ENCODE peak calls at places on chromosomes 6 and 20, in eight cellular contexts. One of them, this sample, is unnamed.

GRCh38 chr6:40524797-40525584 is 62.2 kb downstream of the LRFN2 start:
- DNase-seq in left ventricle myocardium inferior: no peak
- DNase-seq in tibial artery: no peak
- DNase-seq in dorsolateral prefrontal cortex: no peak
- DNase-seq in H9: no peak
- DNase-seq in psoas muscle: no peak
- DNase-seq in WERI-Rb-1: no peak
- DNase-seq in breast epithelium: no peak
- DNase-seq in this sample: no peak

GRCh38 chr6:33426590-33427563 is 7.0 kb downstream of the SYNGAP1 start:
- DNase-seq in left ventricle myocardium inferior: no peak
- DNase-seq in tibial artery: no peak
- DNase-seq in dorsolateral prefrontal cortex: no peak
- DNase-seq in H9: peak
- DNase-seq in psoas muscle: no peak
- DNase-seq in WERI-Rb-1: no peak
- DNase-seq in breast epithelium: no peak
- DNase-seq in this sample: peak

GRCh38 chr6:111482959-111483735 is at the start of gene REV3L:
- DNase-seq in left ventricle myocardium inferior: peak
- DNase-seq in tibial artery: peak
- DNase-seq in dorsolateral prefrontal cortex: peak
- DNase-seq in H9: peak
- DNase-seq in psoas muscle: peak
- DNase-seq in WERI-Rb-1: peak
- DNase-seq in breast epithelium: peak
- DNase-seq in this sample: peak

GRCh38 chr6:73731285-73731684 is 35.3 kb downstream of the CD109 start:
- DNase-seq in left ventricle myocardium inferior: no peak
- DNase-seq in tibial artery: no peak
- DNase-seq in dorsolateral prefrontal cortex: no peak
- DNase-seq in H9: no peak
- DNase-seq in psoas muscle: no peak
- DNase-seq in WERI-Rb-1: no peak
- DNase-seq in breast epithelium: no peak
- DNase-seq in this sample: no peak

GRCh38 chr6:20117474-20117873 is 94.8 kb downstream of the MBOAT1 start:
- DNase-seq in left ventricle myocardium inferior: no peak
- DNase-seq in tibial artery: no peak
- DNase-seq in dorsolateral prefrontal cortex: no peak
- DNase-seq in H9: peak
- DNase-seq in psoas muscle: no peak
- DNase-seq in WERI-Rb-1: no peak
- DNase-seq in breast epithelium: no peak
- DNase-seq in this sample: peak

GRCh38 chr20:45995213-45996097 is 13.3 kb upstream of the MMP9 start:
- DNase-seq in left ventricle myocardium inferior: no peak
- DNase-seq in tibial artery: no peak
- DNase-seq in dorsolateral prefrontal cortex: no peak
- DNase-seq in H9: no peak
- DNase-seq in psoas muscle: no peak
- DNase-seq in WERI-Rb-1: no peak
- DNase-seq in breast epithelium: no peak
- DNase-seq in this sample: no peak

GRCh38 chr6:36337814-36338213 is 1.1 kb upstream of the BNIP5 start:
- DNase-seq in left ventricle myocardium inferior: no peak
- DNase-seq in tibial artery: no peak
- DNase-seq in dorsolateral prefrontal cortex: no peak
- DNase-seq in H9: no peak
- DNase-seq in psoas muscle: no peak
- DNase-seq in WERI-Rb-1: no peak
- DNase-seq in breast epithelium: no peak
- DNase-seq in this sample: peak

GRCh38 chr20:62176866-62177265 is 6.0 kb upstream of the MTG2 start:
- DNase-seq in left ventricle myocardium inferior: no peak
- DNase-seq in tibial artery: no peak
- DNase-seq in dorsolateral prefrontal cortex: no peak
- DNase-seq in H9: no peak
- DNase-seq in psoas muscle: peak
- DNase-seq in WERI-Rb-1: no peak
- DNase-seq in breast epithelium: no peak
- DNase-seq in this sample: no peak

GRCh38 chr6:18585032-18585573 is 198.0 kb downstream of the RNF144B start:
- DNase-seq in left ventricle myocardium inferior: no peak
- DNase-seq in tibial artery: peak
- DNase-seq in dorsolateral prefrontal cortex: peak
- DNase-seq in H9: no peak
- DNase-seq in psoas muscle: peak
- DNase-seq in WERI-Rb-1: no peak
- DNase-seq in breast epithelium: no peak
- DNase-seq in this sample: no peak

GRCh38 chr6:169046021-169046420 is 207.6 kb downstream of the THBS2 start:
- DNase-seq in left ventricle myocardium inferior: no peak
- DNase-seq in tibial artery: no peak
- DNase-seq in dorsolateral prefrontal cortex: no peak
- DNase-seq in H9: no peak
- DNase-seq in psoas muscle: no peak
- DNase-seq in WERI-Rb-1: no peak
- DNase-seq in breast epithelium: no peak
- DNase-seq in this sample: no peak
- H3K27ac ChIP-seq in left ventricle myocardium inferior: no peak
- H3K27ac ChIP-seq in tibial artery: peak
- H3K27ac ChIP-seq in dorsolateral prefrontal cortex: no peak
- H3K27ac ChIP-seq in H9: no peak
- H3K27ac ChIP-seq in psoas muscle: peak
- H3K27ac ChIP-seq in WERI-Rb-1: no peak
- H3K27ac ChIP-seq in breast epithelium: no peak
- H3K27ac ChIP-seq in this sample: no peak

GRCh38 chr6:2396856-2397640 is 151.6 kb upstream of the GMDS start:
- DNase-seq in left ventricle myocardium inferior: peak
- DNase-seq in tibial artery: no peak
- DNase-seq in dorsolateral prefrontal cortex: no peak
- DNase-seq in H9: no peak
- DNase-seq in psoas muscle: no peak
- DNase-seq in WERI-Rb-1: no peak
- DNase-seq in breast epithelium: peak
- DNase-seq in this sample: no peak
- H3K27ac ChIP-seq in left ventricle myocardium inferior: no peak
- H3K27ac ChIP-seq in tibial artery: no peak
- H3K27ac ChIP-seq in dorsolateral prefrontal cortex: no peak
- H3K27ac ChIP-seq in H9: no peak
- H3K27ac ChIP-seq in psoas muscle: no peak
- H3K27ac ChIP-seq in WERI-Rb-1: no peak
- H3K27ac ChIP-seq in breast epithelium: no peak
- H3K27ac ChIP-seq in this sample: no peak

GRCh38 chr20:57392512-57393271 is 1.5 kb downstream of the RBM38 start:
- DNase-seq in left ventricle myocardium inferior: peak
- DNase-seq in tibial artery: no peak
- DNase-seq in dorsolateral prefrontal cortex: no peak
- DNase-seq in H9: no peak
- DNase-seq in psoas muscle: peak
- DNase-seq in WERI-Rb-1: no peak
- DNase-seq in breast epithelium: no peak
- DNase-seq in this sample: no peak

GRCh38 chr20:57393321-57394086 is 2.3 kb downstream of the RBM38 start:
- DNase-seq in left ventricle myocardium inferior: no peak
- DNase-seq in tibial artery: no peak
- DNase-seq in dorsolateral prefrontal cortex: no peak
- DNase-seq in H9: no peak
- DNase-seq in psoas muscle: peak
- DNase-seq in WERI-Rb-1: no peak
- DNase-seq in breast epithelium: no peak
- DNase-seq in this sample: no peak

GRCh38 chr20:57395111-57395959 is 4.1 kb downstream of the RBM38 start:
- DNase-seq in left ventricle myocardium inferior: peak
- DNase-seq in tibial artery: peak
- DNase-seq in dorsolateral prefrontal cortex: peak
- DNase-seq in H9: peak
- DNase-seq in psoas muscle: peak
- DNase-seq in WERI-Rb-1: no peak
- DNase-seq in breast epithelium: no peak
- DNase-seq in this sample: peak

GRCh38 chr20:57396212-57396611 is 5.0 kb downstream of the RBM38 start:
- DNase-seq in left ventricle myocardium inferior: peak
- DNase-seq in tibial artery: no peak
- DNase-seq in dorsolateral prefrontal cortex: no peak
- DNase-seq in H9: no peak
- DNase-seq in psoas muscle: peak
- DNase-seq in WERI-Rb-1: no peak
- DNase-seq in breast epithelium: no peak
- DNase-seq in this sample: no peak

GRCh38 chr20:57394087-57395082 is 3.2 kb downstream of the RBM38 start:
- DNase-seq in left ventricle myocardium inferior: no peak
- DNase-seq in tibial artery: no peak
- DNase-seq in dorsolateral prefrontal cortex: no peak
- DNase-seq in H9: no peak
- DNase-seq in psoas muscle: peak
- DNase-seq in WERI-Rb-1: no peak
- DNase-seq in breast epithelium: no peak
- DNase-seq in this sample: no peak
- H3K27ac ChIP-seq in left ventricle myocardium inferior: peak
- H3K27ac ChIP-seq in tibial artery: peak
- H3K27ac ChIP-seq in dorsolateral prefrontal cortex: peak
- H3K27ac ChIP-seq in H9: no peak
- H3K27ac ChIP-seq in psoas muscle: peak
- H3K27ac ChIP-seq in WERI-Rb-1: no peak
- H3K27ac ChIP-seq in breast epithelium: peak
- H3K27ac ChIP-seq in this sample: peak

DNA sequence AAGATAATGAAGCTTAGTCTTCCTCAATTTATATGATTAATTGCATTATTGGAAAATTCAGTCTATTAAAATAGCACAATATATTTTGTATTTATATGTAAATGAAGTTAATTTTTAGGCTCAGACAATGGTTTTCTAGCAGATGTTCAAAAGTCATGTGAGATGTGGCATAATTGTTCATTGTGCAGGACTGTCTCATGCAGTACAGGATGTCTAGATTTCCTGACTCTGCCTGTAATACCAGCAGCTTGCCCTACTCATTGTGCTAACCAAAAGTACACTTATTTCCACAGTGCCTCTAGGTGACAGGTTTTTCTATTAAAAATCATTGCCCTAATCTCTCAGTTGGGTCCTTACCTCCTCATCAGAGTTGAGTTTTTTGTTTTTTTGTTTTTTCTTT is 12.4 kb downstream of the RALGAPB start:
- DNase-seq in left ventricle myocardium inferior: no peak
- DNase-seq in tibial artery: no peak
- DNase-seq in dorsolateral prefrontal cortex: no peak
- DNase-seq in H9: no peak
- DNase-seq in psoas muscle: no peak
- DNase-seq in WERI-Rb-1: no peak
- DNase-seq in breast epithelium: no peak
- DNase-seq in this sample: no peak
- H3K27ac ChIP-seq in left ventricle myocardium inferior: no peak
- H3K27ac ChIP-seq in tibial artery: no peak
- H3K27ac ChIP-seq in dorsolateral prefrontal cortex: peak
- H3K27ac ChIP-seq in H9: no peak
- H3K27ac ChIP-seq in psoas muscle: no peak
- H3K27ac ChIP-seq in WERI-Rb-1: no peak
- H3K27ac ChIP-seq in breast epithelium: no peak
- H3K27ac ChIP-seq in this sample: no peak

GRCh38 chr20:40689943-40690835 is 1.2 kb upstream of the MAFB start:
- DNase-seq in left ventricle myocardium inferior: peak
- DNase-seq in tibial artery: peak
- DNase-seq in dorsolateral prefrontal cortex: peak
- DNase-seq in H9: peak
- DNase-seq in psoas muscle: peak
- DNase-seq in WERI-Rb-1: peak
- DNase-seq in breast epithelium: peak
- DNase-seq in this sample: peak
- H3K27ac ChIP-seq in left ventricle myocardium inferior: peak
- H3K27ac ChIP-seq in tibial artery: peak
- H3K27ac ChIP-seq in dorsolateral prefrontal cortex: peak
- H3K27ac ChIP-seq in H9: no peak
- H3K27ac ChIP-seq in psoas muscle: peak
- H3K27ac ChIP-seq in WERI-Rb-1: no peak
- H3K27ac ChIP-seq in breast epithelium: peak
- H3K27ac ChIP-seq in this sample: peak

GRCh38 chr6:3409699-3410384 is 47.0 kb downstream of the SLC22A23 start:
- DNase-seq in left ventricle myocardium inferior: no peak
- DNase-seq in tibial artery: no peak
- DNase-seq in dorsolateral prefrontal cortex: no peak
- DNase-seq in H9: no peak
- DNase-seq in psoas muscle: no peak
- DNase-seq in WERI-Rb-1: no peak
- DNase-seq in breast epithelium: no peak
- DNase-seq in this sample: no peak

GRCh38 chr6:3411967-3412778 is 44.7 kb downstream of the SLC22A23 start:
- DNase-seq in left ventricle myocardium inferior: no peak
- DNase-seq in tibial artery: no peak
- DNase-seq in dorsolateral prefrontal cortex: no peak
- DNase-seq in H9: no peak
- DNase-seq in psoas muscle: no peak
- DNase-seq in WERI-Rb-1: no peak
- DNase-seq in breast epithelium: no peak
- DNase-seq in this sample: no peak

GRCh38 chr6:3408665-3409064 is 48.2 kb downstream of the SLC22A23 start:
- DNase-seq in left ventricle myocardium inferior: no peak
- DNase-seq in tibial artery: no peak
- DNase-seq in dorsolateral prefrontal cortex: no peak
- DNase-seq in H9: no peak
- DNase-seq in psoas muscle: no peak
- DNase-seq in WERI-Rb-1: no peak
- DNase-seq in breast epithelium: no peak
- DNase-seq in this sample: no peak

GRCh38 chr6:3412779-3413500 is 43.9 kb downstream of the SLC22A23 start:
- DNase-seq in left ventricle myocardium inferior: no peak
- DNase-seq in tibial artery: no peak
- DNase-seq in dorsolateral prefrontal cortex: no peak
- DNase-seq in H9: no peak
- DNase-seq in psoas muscle: no peak
- DNase-seq in WERI-Rb-1: no peak
- DNase-seq in breast epithelium: no peak
- DNase-seq in this sample: no peak

DNA sequence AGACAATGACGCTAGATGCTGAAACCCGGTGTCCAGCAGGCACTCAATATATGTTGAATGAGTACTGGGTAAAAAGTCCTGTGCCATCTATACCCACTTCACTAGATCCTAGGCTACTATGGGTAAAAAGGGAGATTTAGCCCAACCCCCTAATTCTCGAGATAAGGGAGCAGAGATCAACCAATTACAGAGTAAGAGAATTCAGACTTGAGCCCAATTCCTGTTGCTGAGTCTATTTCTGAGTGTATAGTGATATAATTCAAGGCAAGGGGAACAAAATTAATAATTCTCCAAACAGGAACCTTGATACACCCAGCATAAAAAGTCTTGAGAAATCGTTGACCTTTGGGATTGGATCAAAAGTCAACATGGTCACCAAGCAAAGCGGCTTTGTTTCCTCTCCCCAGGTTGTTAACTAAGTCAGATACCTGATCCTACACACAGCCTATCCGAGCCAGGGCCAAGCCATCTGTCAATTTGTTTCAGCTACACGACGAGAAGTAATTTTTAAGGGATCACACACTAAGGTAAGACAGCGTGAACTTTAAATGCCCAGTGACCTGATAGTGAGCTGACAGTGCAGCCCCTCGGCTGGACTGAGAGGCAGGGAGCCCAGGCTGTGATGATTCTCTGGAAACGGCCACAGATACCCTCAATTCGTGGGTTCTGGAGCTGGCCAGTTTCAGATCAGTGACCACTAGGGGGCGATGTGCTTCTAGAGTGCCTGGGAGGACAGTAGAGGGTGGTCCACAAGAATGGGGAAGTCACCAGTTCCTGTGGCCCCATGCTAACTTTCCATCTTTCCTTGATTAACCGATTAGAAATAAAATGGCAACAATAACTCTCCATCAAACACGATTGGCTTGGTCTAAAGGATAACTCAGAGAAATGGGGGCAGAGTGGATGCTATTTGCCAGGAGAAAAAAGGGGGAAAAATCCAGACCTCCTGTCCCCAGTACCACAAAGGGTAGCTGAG is 46.2 kb downstream of the SLC22A23 start:
- DNase-seq in left ventricle myocardium inferior: no peak
- DNase-seq in tibial artery: peak
- DNase-seq in dorsolateral prefrontal cortex: no peak
- DNase-seq in H9: peak
- DNase-seq in psoas muscle: peak
- DNase-seq in WERI-Rb-1: peak
- DNase-seq in breast epithelium: no peak
- DNase-seq in this sample: peak
- H3K27ac ChIP-seq in left ventricle myocardium inferior: no peak
- H3K27ac ChIP-seq in tibial artery: no peak
- H3K27ac ChIP-seq in dorsolateral prefrontal cortex: no peak
- H3K27ac ChIP-seq in H9: no peak
- H3K27ac ChIP-seq in psoas muscle: no peak
- H3K27ac ChIP-seq in WERI-Rb-1: peak
- H3K27ac ChIP-seq in breast epithelium: no peak
- H3K27ac ChIP-seq in this sample: no peak

This sample was measured in endodermal cell.